ENCODE peak calls at places on chromosomes 4 and X, in ten cellular contexts. One of them, this sample, is unnamed.

GRCh38 chrX:36642052-36642451 is 366.1 kb upstream of the FAM47C start:
- DNase-seq in astrocyte: no peak
- DNase-seq in MM.1S: no peak
- DNase-seq in mesendoderm: peak
- DNase-seq in adipocyte: no peak
- DNase-seq in PC-3: no peak
- DNase-seq in endodermal cell: no peak
- DNase-seq in H9: no peak
- DNase-seq in endothelial cell of umbilical vein: no peak
- DNase-seq in mesenchymal stem cell: no peak
- DNase-seq in this sample: no peak

GRCh38 chrX:40827331-40827730 is 92.0 kb upstream of the MED14 start:
- DNase-seq in astrocyte: no peak
- DNase-seq in MM.1S: no peak
- DNase-seq in mesendoderm: no peak
- DNase-seq in adipocyte: no peak
- DNase-seq in PC-3: no peak
- DNase-seq in endodermal cell: no peak
- DNase-seq in H9: no peak
- DNase-seq in endothelial cell of umbilical vein: no peak
- DNase-seq in mesenchymal stem cell: no peak
- DNase-seq in this sample: no peak

GRCh38 chrX:25721564-25721963 is 416.6 kb upstream of the MAGEB18 start:
- DNase-seq in astrocyte: no peak
- DNase-seq in MM.1S: peak
- DNase-seq in mesendoderm: peak
- DNase-seq in adipocyte: peak
- DNase-seq in PC-3: peak
- DNase-seq in endodermal cell: no peak
- DNase-seq in H9: no peak
- DNase-seq in endothelial cell of umbilical vein: peak
- DNase-seq in mesenchymal stem cell: no peak
- DNase-seq in this sample: no peak

GRCh38 chrX:39518451-39519212 is 579.1 kb downstream of the BCOR start:
- DNase-seq in astrocyte: peak
- DNase-seq in MM.1S: no peak
- DNase-seq in mesendoderm: no peak
- DNase-seq in adipocyte: peak
- DNase-seq in PC-3: no peak
- DNase-seq in endodermal cell: peak
- DNase-seq in H9: no peak
- DNase-seq in endothelial cell of umbilical vein: no peak
- DNase-seq in mesenchymal stem cell: no peak
- DNase-seq in this sample: no peak

GRCh38 chr4:38049545-38050170 is 89.5 kb downstream of the PTTG2 start:
- DNase-seq in astrocyte: no peak
- DNase-seq in MM.1S: no peak
- DNase-seq in mesendoderm: peak
- DNase-seq in adipocyte: no peak
- DNase-seq in PC-3: peak
- DNase-seq in endodermal cell: no peak
- DNase-seq in H9: no peak
- DNase-seq in endothelial cell of umbilical vein: no peak
- DNase-seq in mesenchymal stem cell: no peak
- DNase-seq in this sample: no peak

GRCh38 chrX:786441-786881 is 155.9 kb downstream of the SHOX start:
- DNase-seq in astrocyte: no peak
- DNase-seq in MM.1S: no peak
- DNase-seq in mesendoderm: no peak
- DNase-seq in adipocyte: no peak
- DNase-seq in PC-3: no peak
- DNase-seq in endodermal cell: no peak
- DNase-seq in H9: no peak
- DNase-seq in endothelial cell of umbilical vein: no peak
- DNase-seq in mesenchymal stem cell: no peak
- DNase-seq in this sample: peak

GRCh38 chrX:11766487-11766886 is 8.4 kb downstream of the MSL3 start:
- DNase-seq in astrocyte: no peak
- DNase-seq in MM.1S: no peak
- DNase-seq in mesendoderm: no peak
- DNase-seq in adipocyte: no peak
- DNase-seq in PC-3: no peak
- DNase-seq in endodermal cell: no peak
- DNase-seq in H9: no peak
- DNase-seq in endothelial cell of umbilical vein: no peak
- DNase-seq in mesenchymal stem cell: no peak
- DNase-seq in this sample: no peak

GRCh38 chrX:104435249-104435648 is 130.8 kb upstream of the IL1RAPL2 start:
- DNase-seq in astrocyte: no peak
- DNase-seq in MM.1S: no peak
- DNase-seq in mesendoderm: no peak
- DNase-seq in adipocyte: no peak
- DNase-seq in PC-3: no peak
- DNase-seq in endodermal cell: no peak
- DNase-seq in H9: no peak
- DNase-seq in endothelial cell of umbilical vein: no peak
- DNase-seq in mesenchymal stem cell: no peak
- DNase-seq in this sample: no peak

GRCh38 chrX:119055650-119056049 is 17.1 kb upstream of the CT47C1 start:
- DNase-seq in astrocyte: no peak
- DNase-seq in MM.1S: no peak
- DNase-seq in mesendoderm: no peak
- DNase-seq in adipocyte: no peak
- DNase-seq in PC-3: no peak
- DNase-seq in endodermal cell: no peak
- DNase-seq in H9: no peak
- DNase-seq in endothelial cell of umbilical vein: no peak
- DNase-seq in mesenchymal stem cell: no peak
- DNase-seq in this sample: no peak

GRCh38 chr4:118801895-118802575 is 33.9 kb downstream of the SEC24D start:
- DNase-seq in astrocyte: no peak
- DNase-seq in MM.1S: no peak
- DNase-seq in mesendoderm: no peak
- DNase-seq in adipocyte: peak
- DNase-seq in PC-3: no peak
- DNase-seq in endodermal cell: no peak
- DNase-seq in H9: no peak
- DNase-seq in endothelial cell of umbilical vein: no peak
- DNase-seq in mesenchymal stem cell: peak
- DNase-seq in this sample: no peak

GRCh38 chr4:6339818-6340445 is 70.3 kb downstream of the WFS1 start:
- DNase-seq in astrocyte: no peak
- DNase-seq in MM.1S: no peak
- DNase-seq in mesendoderm: no peak
- DNase-seq in adipocyte: no peak
- DNase-seq in PC-3: no peak
- DNase-seq in endodermal cell: no peak
- DNase-seq in H9: no peak
- DNase-seq in endothelial cell of umbilical vein: no peak
- DNase-seq in mesenchymal stem cell: no peak
- DNase-seq in this sample: no peak

GRCh38 chrX:103367502-103367901 is 8.8 kb upstream of the BEX3 start:
- DNase-seq in astrocyte: no peak
- DNase-seq in MM.1S: no peak
- DNase-seq in mesendoderm: peak
- DNase-seq in adipocyte: no peak
- DNase-seq in PC-3: no peak
- DNase-seq in endodermal cell: no peak
- DNase-seq in H9: no peak
- DNase-seq in endothelial cell of umbilical vein: no peak
- DNase-seq in mesenchymal stem cell: peak
- DNase-seq in this sample: no peak

GRCh38 chr4:187606581-187606980 is 389.0 kb upstream of the ZFP42 start:
- DNase-seq in astrocyte: peak
- DNase-seq in MM.1S: peak
- DNase-seq in mesendoderm: peak
- DNase-seq in adipocyte: peak
- DNase-seq in PC-3: peak
- DNase-seq in endodermal cell: peak
- DNase-seq in H9: peak
- DNase-seq in endothelial cell of umbilical vein: peak
- DNase-seq in mesenchymal stem cell: peak
- DNase-seq in this sample: peak

GRCh38 chr4:136316961-136317360 is 1215.3 kb downstream of the PCDH18 start:
- DNase-seq in astrocyte: no peak
- DNase-seq in MM.1S: no peak
- DNase-seq in mesendoderm: no peak
- DNase-seq in adipocyte: no peak
- DNase-seq in PC-3: no peak
- DNase-seq in endodermal cell: no peak
- DNase-seq in H9: no peak
- DNase-seq in endothelial cell of umbilical vein: no peak
- DNase-seq in mesenchymal stem cell: no peak
- DNase-seq in this sample: no peak

GRCh38 chrX:14027511-14028019 is 2.1 kb downstream of the GEMIN8 start:
- DNase-seq in astrocyte: peak
- DNase-seq in MM.1S: no peak
- DNase-seq in mesendoderm: no peak
- DNase-seq in adipocyte: peak
- DNase-seq in PC-3: peak
- DNase-seq in endodermal cell: no peak
- DNase-seq in H9: no peak
- DNase-seq in endothelial cell of umbilical vein: peak
- DNase-seq in mesenchymal stem cell: peak
- DNase-seq in this sample: no peak

GRCh38 chr4:36207808-36208207 is 36.5 kb downstream of the ARAP2 start:
- DNase-seq in astrocyte: no peak
- DNase-seq in MM.1S: no peak
- DNase-seq in mesendoderm: no peak
- DNase-seq in adipocyte: no peak
- DNase-seq in PC-3: no peak
- DNase-seq in endodermal cell: no peak
- DNase-seq in H9: no peak
- DNase-seq in endothelial cell of umbilical vein: no peak
- DNase-seq in mesenchymal stem cell: no peak
- DNase-seq in this sample: no peak

GRCh38 chr4:60216752-60217151 is 983.4 kb upstream of the ADGRL3 start:
- DNase-seq in astrocyte: peak
- DNase-seq in MM.1S: no peak
- DNase-seq in mesendoderm: peak
- DNase-seq in adipocyte: peak
- DNase-seq in PC-3: no peak
- DNase-seq in endodermal cell: no peak
- DNase-seq in H9: no peak
- DNase-seq in endothelial cell of umbilical vein: no peak
- DNase-seq in mesenchymal stem cell: peak
- DNase-seq in this sample: no peak

GRCh38 chr4:8383016-8383415 is 57.5 kb downstream of the ACOX3 start:
- DNase-seq in astrocyte: no peak
- DNase-seq in MM.1S: no peak
- DNase-seq in mesendoderm: no peak
- DNase-seq in adipocyte: no peak
- DNase-seq in PC-3: no peak
- DNase-seq in endodermal cell: no peak
- DNase-seq in H9: no peak
- DNase-seq in endothelial cell of umbilical vein: no peak
- DNase-seq in mesenchymal stem cell: no peak
- DNase-seq in this sample: no peak
- H3K9ac ChIP-seq in astrocyte: no peak
- H3K9ac ChIP-seq in MM.1S: no peak
- H3K9ac ChIP-seq in mesendoderm: no peak
- H3K9ac ChIP-seq in adipocyte: no peak
- H3K9ac ChIP-seq in PC-3: no peak
- H3K9ac ChIP-seq in endodermal cell: no peak
- H3K9ac ChIP-seq in H9: no peak
- H3K9ac ChIP-seq in endothelial cell of umbilical vein: no peak
- H3K9ac ChIP-seq in mesenchymal stem cell: no peak
- H3K9ac ChIP-seq in this sample: no peak

GRCh38 chr4:82569076-82569475 is 7.3 kb upstream of the TMEM150C start:
- DNase-seq in astrocyte: no peak
- DNase-seq in MM.1S: no peak
- DNase-seq in mesendoderm: peak
- DNase-seq in adipocyte: no peak
- DNase-seq in PC-3: no peak
- DNase-seq in endodermal cell: no peak
- DNase-seq in H9: no peak
- DNase-seq in endothelial cell of umbilical vein: no peak
- DNase-seq in mesenchymal stem cell: no peak
- DNase-seq in this sample: no peak
- H3K9ac ChIP-seq in astrocyte: no peak
- H3K9ac ChIP-seq in MM.1S: no peak
- H3K9ac ChIP-seq in mesendoderm: no peak
- H3K9ac ChIP-seq in adipocyte: no peak
- H3K9ac ChIP-seq in PC-3: no peak
- H3K9ac ChIP-seq in endodermal cell: no peak
- H3K9ac ChIP-seq in H9: no peak
- H3K9ac ChIP-seq in endothelial cell of umbilical vein: no peak
- H3K9ac ChIP-seq in mesenchymal stem cell: no peak
- H3K9ac ChIP-seq in this sample: no peak

GRCh38 chr4:176323511-176324160 is 3.9 kb downstream of the SPCS3 start:
- DNase-seq in astrocyte: no peak
- DNase-seq in MM.1S: no peak
- DNase-seq in mesendoderm: no peak
- DNase-seq in adipocyte: peak
- DNase-seq in PC-3: no peak
- DNase-seq in endodermal cell: no peak
- DNase-seq in H9: no peak
- DNase-seq in endothelial cell of umbilical vein: no peak
- DNase-seq in mesenchymal stem cell: no peak
- DNase-seq in this sample: no peak

GRCh38 chr4:176319704-176320339 is at the start of gene SPCS3:
- DNase-seq in astrocyte: peak
- DNase-seq in MM.1S: peak
- DNase-seq in mesendoderm: peak
- DNase-seq in adipocyte: peak
- DNase-seq in PC-3: peak
- DNase-seq in endodermal cell: peak
- DNase-seq in H9: peak
- DNase-seq in endothelial cell of umbilical vein: peak
- DNase-seq in mesenchymal stem cell: peak
- DNase-seq in this sample: peak

GRCh38 chr4:176320340-176320975 is 692 bp downstream of the SPCS3 start:
- DNase-seq in astrocyte: peak
- DNase-seq in MM.1S: peak
- DNase-seq in mesendoderm: peak
- DNase-seq in adipocyte: peak
- DNase-seq in PC-3: peak
- DNase-seq in endodermal cell: peak
- DNase-seq in H9: peak
- DNase-seq in endothelial cell of umbilical vein: peak
- DNase-seq in mesenchymal stem cell: peak
- DNase-seq in this sample: peak

GRCh38 chr4:176320976-176321361 is 1.2 kb downstream of the SPCS3 start:
- DNase-seq in astrocyte: no peak
- DNase-seq in MM.1S: no peak
- DNase-seq in mesendoderm: no peak
- DNase-seq in adipocyte: peak
- DNase-seq in PC-3: no peak
- DNase-seq in endodermal cell: no peak
- DNase-seq in H9: no peak
- DNase-seq in endothelial cell of umbilical vein: peak
- DNase-seq in mesenchymal stem cell: peak
- DNase-seq in this sample: no peak

GRCh38 chr4:176321589-176321988 is 1.8 kb downstream of the SPCS3 start:
- DNase-seq in astrocyte: no peak
- DNase-seq in MM.1S: no peak
- DNase-seq in mesendoderm: no peak
- DNase-seq in adipocyte: no peak
- DNase-seq in PC-3: no peak
- DNase-seq in endodermal cell: no peak
- DNase-seq in H9: no peak
- DNase-seq in endothelial cell of umbilical vein: no peak
- DNase-seq in mesenchymal stem cell: no peak
- DNase-seq in this sample: no peak
- H3K9ac ChIP-seq in astrocyte: peak
- H3K9ac ChIP-seq in MM.1S: peak
- H3K9ac ChIP-seq in mesendoderm: peak
- H3K9ac ChIP-seq in adipocyte: peak
- H3K9ac ChIP-seq in PC-3: peak
- H3K9ac ChIP-seq in endodermal cell: no peak
- H3K9ac ChIP-seq in H9: no peak
- H3K9ac ChIP-seq in endothelial cell of umbilical vein: peak
- H3K9ac ChIP-seq in mesenchymal stem cell: peak
- H3K9ac ChIP-seq in this sample: no peak

GRCh38 chrX:12975999-12976558 is 1.2 kb downstream of the TMSB4X start:
- DNase-seq in astrocyte: peak
- DNase-seq in MM.1S: peak
- DNase-seq in mesendoderm: peak
- DNase-seq in adipocyte: peak
- DNase-seq in PC-3: peak
- DNase-seq in endodermal cell: peak
- DNase-seq in H9: no peak
- DNase-seq in endothelial cell of umbilical vein: no peak
- DNase-seq in mesenchymal stem cell: peak
- DNase-seq in this sample: peak
- H3K9ac ChIP-seq in astrocyte: peak
- H3K9ac ChIP-seq in MM.1S: peak
- H3K9ac ChIP-seq in mesendoderm: peak
- H3K9ac ChIP-seq in adipocyte: peak
- H3K9ac ChIP-seq in PC-3: peak
- H3K9ac ChIP-seq in endodermal cell: peak
- H3K9ac ChIP-seq in H9: peak
- H3K9ac ChIP-seq in endothelial cell of umbilical vein: peak
- H3K9ac ChIP-seq in mesenchymal stem cell: peak
- H3K9ac ChIP-seq in this sample: peak

This sample was measured in colonic mucosa.